ENCODE peak calls at places on chromosomes 7 and 10, in four cellular contexts. Q is cardiac fibroblast, C is HFFc6, Z is C1 segment of cervical spinal cord. V is an unnamed sample.

GRCh38 chr10:33721509-33721908 is 387.0 kb upstream of the NRP1 start:
- DNase-seq in Q (no peak), C (no peak), Z (no peak), V (no peak)

GRCh38 chr7:103771294-103771693 is 218.2 kb downstream of the RELN start:
- DNase-seq in Q (no peak), C (no peak), Z (no peak), V (no peak)

GRCh38 chr7:151302531-151302930 is 39.1 kb upstream of the NUB1 start:
- DNase-seq in Q (no peak), C (no peak), Z (no peak), V (no peak)

GRCh38 chr7:100488333-100489095 is 4.8 kb downstream of the NYAP1 start:
- DNase-seq in Q (no peak), C (no peak), Z (no peak), V (no peak)

GRCh38 chr7:140209866-140210609 is 33.3 kb upstream of the KDM7A start:
- DNase-seq in Q (no peak), C (no peak), Z (no peak), V (peak)

GRCh38 chr7:28291559-28291958 is 111.0 kb upstream of the JAZF1 start:
- DNase-seq in Q (no peak), C (no peak), Z (no peak), V (no peak)

GRCh38 chr7:148503900-148504487 is 86.6 kb upstream of the C7orf33 start:
- DNase-seq in Q (peak), C (peak), Z (no peak), V (no peak)

GRCh38 chr7:40772096-40772495 is 637.3 kb downstream of the SUGCT start:
- DNase-seq in Q (no peak), C (no peak), Z (no peak), V (no peak)

GRCh38 chr10:77156406-77156879 is 481.2 kb downstream of the KCNMA1 start:
- DNase-seq in Q (peak), C (peak), Z (no peak), V (no peak)

GRCh38 chr10:110860576-110861241 is 11.0 kb upstream of the PDCD4 start:
- DNase-seq in Q (no peak), C (no peak), Z (no peak), V (no peak)

GRCh38 chr7:45278763-45279420 is 121.3 kb downstream of the RAMP3 start:
- DNase-seq in Q (no peak), C (no peak), Z (no peak), V (no peak)

GRCh38 chr7:80929619-80930018 is 10.8 kb upstream of the SEMA3C start:
- DNase-seq in Q (no peak), C (peak), Z (no peak), V (no peak)

GRCh38 chr7:31744294-31744874 is 57.4 kb downstream of the PPP1R17 start:
- DNase-seq in Q (peak), C (peak), Z (peak), V (peak)

GRCh38 chr7:47378728-47379395 is 203.0 kb downstream of the TNS3 start:
- DNase-seq in Q (no peak), C (no peak), Z (peak), V (no peak)

GRCh38 chr7:42096681-42097637 is 140.1 kb downstream of the GLI3 start:
- DNase-seq in Q (peak), C (peak), Z (no peak), V (no peak)